ENCODE peak calls at places on chromosomes 16 and 17, in eight cellular contexts. Q is NK-92 treated with Interleukin-12 subunit alpha and Interleukin-12 subunit beta, amount 100 ng/mL, for 24 hours; P is midbrain; V is kidney; O is AG04449; J is stimulated activated CD8-positive, alpha-beta memory T cell treated with anti-CD3 and anti-CD28 coated beads, Interleukin-12 subunit alpha, Interleukin-12 subunit beta, amount 100 ng/mL, for 4 hours; D is activated B cell treated with CpG ODN at 0.5 μM for 24 hours; S is NCI-H345. G is an unnamed sample.

GRCh38 chr17:64661731-64661980 is 451 bp downstream of the SMURF2 start:
- DNase-seq in D (no peak), P (no peak), J (no peak), Q (no peak), O (no peak), S (peak), V (peak), G (no peak)

GRCh38 chr17:22717211-22717610 is 1024.9 kb downstream of the KCNJ18 start:
- DNase-seq in Q (no peak), D (no peak), S (no peak), O (no peak), J (no peak), V (no peak), P (no peak), G (no peak)

GRCh38 chr16:11658896-11659708 is 9.2 kb upstream of the SNN start:
- DNase-seq in O (no peak), J (no peak), Q (no peak), V (no peak), S (no peak), P (peak), D (no peak), G (no peak)

GRCh38 chr17:79304907-79305306 is 230.3 kb downstream of the ENGASE start:
- DNase-seq in S (no peak), V (no peak), J (no peak), O (no peak), D (no peak), Q (no peak), P (no peak), G (no peak)

GRCh38 chr17:1713878-1714487 is 3.8 kb upstream of the TLCD2 start:
- DNase-seq in Q (no peak), S (no peak), D (no peak), J (no peak), O (no peak), P (no peak), V (no peak), G (no peak)

GRCh38 chr16:13244770-13245169 is 343.4 kb downstream of the SHISA9 start:
- DNase-seq in D (no peak), O (no peak), J (no peak), S (no peak), V (no peak), P (no peak), Q (no peak), G (no peak)

GRCh38 chr16:31032736-31033708 is at the start of gene STX4:
- DNase-seq in J (peak), Q (peak), P (peak), O (peak), D (peak), V (peak), S (peak), G (peak)

GRCh38 chr17:28372203-28372944 is 880 bp downstream of the SARM1 start:
- DNase-seq in Q (no peak), J (no peak), V (peak), D (peak), P (no peak), O (no peak), S (peak), G (no peak)

GRCh38 chr16:87860553-87861299 is 8.6 kb downstream of the SLC7A5 start:
- DNase-seq in S (no peak), O (no peak), D (no peak), Q (no peak), V (no peak), P (no peak), J (no peak), G (peak)

G was measured in brain pericyte.